ENCODE peak calls at places on chromosomes 7 and 10, in six cellular contexts. V is cardiac fibroblast; M is GM23248; D is activated CD4-positive, alpha-beta T cell treated with anti-CD3 and anti-CD28 coated beads, Interleukin-2, amount 10 ng/mL, durations not matched to agents 7 days and 5 days; A is heart left ventricle; G is activated effector memory CD4-positive, alpha-beta T cell treated with Interleukin-2 at 50 U/mL for 16 hours. P is an unnamed sample.

GRCh38 chr10:97718659-97719142 is 5.2 kb downstream of the MARVELD1 start:
- DNase-seq in V (peak), M (peak), D (no peak), A (no peak), G (no peak), P (no peak)

GRCh38 chr10:43809211-43809930 is 160.7 kb upstream of the ZNF32 start:
- DNase-seq in M (peak), D (no peak), V (peak), G (no peak), A (no peak), P (peak)

GRCh38 chr7:82388138-82388537 is 55.4 kb downstream of the CACNA2D1 start:
- DNase-seq in G (no peak), M (no peak), V (no peak), A (no peak), D (no peak), P (peak)

GRCh38 chr10:108393111-108393510 is 1228.6 kb upstream of the SORCS1 start:
- DNase-seq in D (no peak), M (peak), A (no peak), V (peak), G (no peak), P (peak)

GRCh38 chr10:104450490-104450889 is 96.9 kb downstream of the CFAP58 start:
- DNase-seq in M (no peak), G (no peak), V (no peak), D (no peak), A (no peak), P (no peak)

GRCh38 chr7:2542924-2543871 is 12.1 kb downstream of the BRAT1 start:
- DNase-seq in A (peak), G (no peak), M (no peak), V (no peak), D (no peak), P (no peak)

GRCh38 chr7:112143567-112143966 is 62.6 kb downstream of the DOCK4 start:
- DNase-seq in V (peak), G (no peak), D (no peak), M (peak), A (no peak), P (peak)

GRCh38 chr10:92753865-92754264 is 64.1 kb downstream of the HHEX start:
- DNase-seq in D (no peak), G (no peak), M (no peak), A (no peak), V (no peak), P (no peak)

GRCh38 chr10:6579193-6579903 is 728 bp downstream of the PRKCQ start:
- DNase-seq in G (no peak), V (no peak), D (peak), M (no peak), A (no peak), P (no peak)

GRCh38 chr10:28685717-28686116 is 8.4 kb downstream of the BAMBI start:
- DNase-seq in G (no peak), M (no peak), A (no peak), D (no peak), V (no peak), P (no peak)

GRCh38 chr10:119031496-119032059 is 2.1 kb downstream of the NANOS1 start:
- DNase-seq in A (no peak), D (no peak), V (no peak), M (no peak), G (no peak), P (no peak)

GRCh38 chr10:112826018-112826697 is 123.9 kb upstream of the TCF7L2 start:
- DNase-seq in M (no peak), G (no peak), A (no peak), D (no peak), V (no peak), P (no peak)

GRCh38 chr10:100997364-100998182 is 2.0 kb upstream of the LZTS2 start:
- DNase-seq in M (peak), A (peak), V (peak), D (peak), G (peak), P (peak)

GRCh38 chr7:45130910-45131309 is 19.4 kb upstream of the TBRG4 start:
- DNase-seq in D (no peak), G (no peak), V (no peak), M (no peak), A (no peak), P (no peak)

GRCh38 chr7:34453150-34453549 is 204.9 kb upstream of the NPSR1 start:
- DNase-seq in M (peak), D (no peak), G (no peak), A (no peak), V (peak), P (peak)

GRCh38 chr10:52387744-52388143 is 73.7 kb downstream of the DKK1 start:
- DNase-seq in M (no peak), A (no peak), V (no peak), G (no peak), D (no peak), P (no peak)

GRCh38 chr10:86756511-86757109 is at the start of gene BMPR1A:
- DNase-seq in M (no peak), D (no peak), G (no peak), A (peak), V (peak), P (peak)

GRCh38 chr7:149720372-149721083 is 52.9 kb downstream of the ZNF467 start:
- DNase-seq in M (no peak), V (peak), A (peak), G (no peak), D (no peak), P (no peak)

GRCh38 chr7:621572-622285 is 102.1 kb upstream of the PDGFA start:
- DNase-seq in D (no peak), V (no peak), A (no peak), M (no peak), G (no peak), P (no peak)

GRCh38 chr7:47278043-47278442 is 303.9 kb downstream of the TNS3 start:
- DNase-seq in D (no peak), V (no peak), A (no peak), G (no peak), M (no peak), P (no peak)

GRCh38 chr10:133124357-133125211 is 35.4 kb upstream of the KNDC1 start:
- DNase-seq in V (peak), M (no peak), D (no peak), G (no peak), A (no peak), P (peak)

GRCh38 chr10:116769791-116770190 is 27.4 kb upstream of the HSPA12A start:
- DNase-seq in A (no peak), G (no peak), V (peak), M (peak), D (no peak), P (peak)

GRCh38 chr7:125059861-125060456 is 130.3 kb upstream of the POT1 start:
- DNase-seq in A (no peak), M (peak), D (no peak), G (no peak), V (peak), P (peak)

GRCh38 chr10:127854769-127855583 is 37.8 kb downstream of the CLRN3 start:
- DNase-seq in V (no peak), G (no peak), M (no peak), A (no peak), D (no peak), P (no peak)

GRCh38 chr10:90930070-90930837 is 9.4 kb upstream of the ANKRD1 start:
- DNase-seq in A (peak), M (peak), G (no peak), D (no peak), V (peak), P (peak)

GRCh38 chr10:43409385-43410109 is 561 bp upstream of the HNRNPF start:
- DNase-seq in G (peak), D (peak), A (peak), M (peak), V (no peak), P (no peak)

GRCh38 chr10:10870523-10871241 is 147.0 kb upstream of the CELF2 start:
- DNase-seq in A (no peak), M (peak), V (no peak), D (no peak), G (no peak), P (peak)

GRCh38 chr10:89327803-89328441 is at the start of gene IFIT3:
- DNase-seq in G (no peak), M (peak), V (peak), D (peak), A (peak), P (peak)

GRCh38 chr10:4051011-4051407 is 266.0 kb upstream of the KLF6 start:
- DNase-seq in A (no peak), V (peak), M (peak), D (no peak), G (no peak), P (peak)

GRCh38 chr10:126972622-126973414 is 67.6 kb downstream of the DOCK1 start:
- DNase-seq in M (peak), G (no peak), A (no peak), D (no peak), V (peak), P (peak)

GRCh38 chr7:54841772-54842707 is 83.0 kb upstream of the SEC61G start:
- DNase-seq in M (peak), A (no peak), G (no peak), D (no peak), V (peak), P (peak)

P was measured in choroid plexus epithelial cell.